ENCODE peak calls at places on chromosomes 7 and 10, in five cellular contexts. K is body of pancreas, E is stomach, J is GM12891, W is transverse colon. P is an unnamed sample.

GRCh38 chr10:13928362-13928921 is 341.7 kb downstream of the PRPF18 start:
- DNase-seq in W (no peak), J (no peak), E (no peak), K (no peak), P (peak)

GRCh38 chr10:5555031-5555510 is 30.3 kb downstream of the CALML3 start:
- DNase-seq in E (no peak), K (no peak), W (peak), J (no peak), P (no peak)

GRCh38 chr7:40815512-40815911 is 680.7 kb downstream of the SUGCT start:
- DNase-seq in J (no peak), K (no peak), W (no peak), E (no peak), P (no peak)

GRCh38 chr10:84837877-84838276 is 509.5 kb downstream of the CCSER2 start:
- DNase-seq in W (no peak), E (no peak), J (no peak), K (no peak), P (no peak)

GRCh38 chr7:9264395-9264794 is 831.0 kb downstream of the NXPH1 start:
- DNase-seq in E (no peak), W (no peak), J (no peak), K (no peak), P (no peak)

GRCh38 chr7:76054129-76055120 is 6.5 kb downstream of the MDH2 start:
- DNase-seq in J (no peak), W (no peak), E (no peak), K (peak), P (no peak)

GRCh38 chr7:70752794-70753241 is 379.1 kb upstream of the GALNT17 start:
- DNase-seq in K (no peak), E (no peak), J (no peak), W (no peak), P (no peak)

GRCh38 chr10:58952747-58953466 is 223.5 kb upstream of the PHYHIPL start:
- DNase-seq in E (peak), J (no peak), K (peak), W (peak), P (peak)

GRCh38 chr7:77238703-77239136 is 39.1 kb upstream of the FGL2 start:
- DNase-seq in E (no peak), J (no peak), K (peak), W (no peak), P (no peak)

GRCh38 chr7:516606-517456 is 2.8 kb downstream of the PDGFA start:
- DNase-seq in J (no peak), W (peak), E (peak), K (peak), P (peak)

GRCh38 chr7:516216-516605 is 3.4 kb downstream of the PDGFA start:
- DNase-seq in K (no peak), E (no peak), W (no peak), J (no peak), P (no peak)

GRCh38 chr7:519429-519973 is at the start of gene PDGFA:
- DNase-seq in W (no peak), K (peak), E (peak), J (no peak), P (no peak)

GRCh38 chr7:518630-519428 is 817 bp downstream of the PDGFA start:
- DNase-seq in E (peak), K (peak), J (no peak), W (peak), P (peak)

GRCh38 chr7:517848-518629 is 1.6 kb downstream of the PDGFA start:
- DNase-seq in E (peak), J (no peak), K (peak), W (peak), P (peak)
- TF ChIP-seq POLR2A in E (no peak), J (no peak), K (peak), W (no peak), P (no peak)

DNA sequence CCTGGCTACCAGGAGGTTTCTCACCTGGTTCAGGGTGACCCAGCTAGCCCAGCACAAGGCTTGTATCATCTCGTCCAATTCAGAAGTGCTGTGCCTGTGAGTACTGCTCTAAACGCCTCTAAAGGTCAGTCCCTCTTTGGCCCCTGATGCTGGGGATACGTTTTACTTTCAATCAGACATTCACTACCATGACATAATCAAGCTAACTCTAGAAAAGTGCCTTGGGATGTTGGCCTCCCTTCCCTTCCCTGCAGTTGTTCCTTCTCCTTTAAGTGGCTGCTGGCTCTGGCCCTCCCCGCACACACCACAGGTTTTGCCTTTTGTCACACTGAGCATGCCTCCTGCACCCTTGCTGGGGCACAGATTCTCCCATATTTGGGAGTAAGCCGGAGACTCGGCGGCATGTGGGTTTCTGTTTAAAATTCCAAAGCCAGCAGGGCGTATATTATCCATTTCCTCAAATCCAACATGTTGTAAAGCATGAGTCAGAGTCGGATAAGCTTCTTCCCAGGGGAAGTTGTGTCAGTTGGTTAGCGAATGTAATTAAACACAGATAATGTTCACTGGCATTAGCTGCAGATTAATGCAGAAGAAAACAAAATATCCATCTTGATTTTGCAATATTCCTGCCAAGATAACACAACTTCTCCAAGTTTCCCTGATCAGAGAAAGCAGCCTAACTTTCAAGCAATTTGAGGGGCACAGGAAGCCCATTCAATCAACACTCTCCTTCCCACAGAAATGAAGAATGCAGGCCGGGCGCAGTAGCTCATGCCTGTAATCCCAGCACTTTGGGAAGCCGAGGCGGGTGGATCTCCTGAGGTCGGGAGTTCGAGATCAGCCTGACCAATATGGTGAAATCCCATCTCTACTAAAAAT is 31.8 kb upstream of the VCL start:
- DNase-seq in W (peak), K (peak), J (no peak), E (peak), P (peak)
- TF ChIP-seq POLR2A in W (no peak), K (no peak), J (no peak), E (no peak), P (peak)

GRCh38 chr7:22445140-22445722 is 54.8 kb downstream of the STEAP1B start:
- DNase-seq in K (peak), W (peak), E (peak), J (no peak), P (peak)
- TF ChIP-seq POLR2A in K (peak), W (no peak), E (no peak), J (no peak), P (no peak)

DNA sequence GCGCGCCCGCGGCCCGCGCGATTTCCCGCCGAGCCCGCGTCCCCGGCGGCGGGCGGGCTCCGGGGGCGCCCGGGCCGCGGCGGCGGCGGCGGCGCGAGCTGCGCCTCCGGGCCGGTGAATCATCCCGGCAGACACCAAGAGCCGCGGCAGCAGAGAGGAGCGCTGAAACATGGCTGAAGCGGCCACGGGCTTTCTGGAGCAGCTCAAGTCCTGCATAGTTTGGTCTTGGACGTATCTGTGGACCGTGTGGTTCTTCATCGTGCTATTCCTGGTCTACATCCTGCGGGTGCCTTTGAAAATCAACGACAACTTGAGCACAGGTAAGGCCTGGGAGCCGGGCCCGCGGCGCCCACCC is at the start of gene ST7:
- DNase-seq in K (peak), E (peak), J (peak), W (peak), P (peak)
- TF ChIP-seq POLR2A in K (peak), E (no peak), J (peak), W (peak), P (no peak)

GRCh38 chr7:49158321-49158720 is 234.0 kb downstream of the CDC14C start:
- DNase-seq in W (no peak), E (no peak), J (no peak), K (no peak), P (no peak)
- TF ChIP-seq POLR2A in W (no peak), E (no peak), J (no peak), K (no peak), P (no peak)

GRCh38 chr7:25951414-25952276 is 200.4 kb upstream of the NFE2L3 start:
- DNase-seq in J (no peak), W (no peak), E (no peak), K (peak), P (peak)

GRCh38 chr7:25947669-25948516 is 204.1 kb upstream of the NFE2L3 start:
- DNase-seq in J (no peak), E (no peak), W (no peak), K (peak), P (no peak)

GRCh38 chr7:25952277-25953057 is 199.5 kb upstream of the NFE2L3 start:
- DNase-seq in W (no peak), E (no peak), J (no peak), K (peak), P (no peak)

GRCh38 chr7:25949672-25950487 is 202.1 kb upstream of the NFE2L3 start:
- DNase-seq in W (peak), E (peak), J (no peak), K (peak), P (no peak)

DNA sequence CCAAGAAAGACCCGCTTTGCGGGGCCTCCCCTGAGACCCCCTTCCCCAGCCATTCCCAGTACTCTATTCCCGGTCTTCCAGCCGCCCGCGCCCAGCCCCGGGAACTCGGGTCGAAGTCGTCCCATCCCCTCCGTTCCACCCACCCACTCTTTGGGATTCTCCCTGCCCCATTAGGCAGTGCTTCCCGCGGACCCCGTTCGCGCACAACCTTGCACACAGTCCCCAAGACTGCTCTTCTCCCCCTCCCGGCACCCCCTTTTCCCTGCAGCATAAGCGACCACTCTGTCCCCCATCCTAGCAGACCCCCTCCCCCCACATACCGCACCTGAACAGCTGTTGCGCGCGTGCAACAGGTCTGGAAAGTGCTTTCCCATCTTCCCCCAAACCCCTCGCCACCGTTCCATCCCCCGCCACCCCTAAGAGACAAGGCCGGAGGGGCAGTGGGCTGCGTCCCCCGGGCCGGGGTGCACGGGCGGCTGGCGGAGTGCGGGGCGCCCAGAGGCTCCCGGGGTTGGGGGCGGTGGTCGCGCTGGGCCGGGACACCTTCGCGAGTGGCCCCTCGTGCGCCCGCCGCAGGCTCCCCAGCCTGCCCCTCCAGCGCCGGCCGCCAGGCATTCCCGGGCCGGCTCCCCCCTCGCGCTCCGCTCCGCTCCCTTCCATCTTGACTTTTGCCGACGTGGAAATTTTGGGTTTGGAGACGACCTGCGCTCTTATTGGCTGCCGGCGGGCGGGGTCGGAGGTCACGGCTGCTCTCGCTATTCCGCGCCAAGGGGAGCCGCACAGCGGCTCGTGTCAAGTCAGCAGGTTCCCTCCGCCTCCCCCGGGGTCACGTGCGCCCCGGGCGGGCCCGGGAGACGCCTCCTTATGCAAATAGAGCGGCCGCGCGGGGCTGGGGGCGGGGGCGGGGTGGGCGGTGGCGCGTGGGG is 201.2 kb upstream of the NFE2L3 start:
- DNase-seq in W (peak), K (peak), E (peak), J (peak), P (peak)
- TF ChIP-seq POLR2A in W (no peak), K (no peak), E (no peak), J (no peak), P (peak)

P was measured in uterus.